ENCODE peak calls at places on chromosome 9, in five cellular contexts. K is transverse colon, E is SK-N-SH, G is spleen, W is GM12864. N is an unnamed sample.

GRCh38 chr9:92506184-92506857 is 24.0 kb upstream of the ASPN start:
- DNase-seq in W (no peak), G (no peak), E (no peak), K (no peak), N (no peak)

GRCh38 chr9:134032456-134033222 is 7.4 kb downstream of the BRD3OS start:
- DNase-seq in W (no peak), G (peak; percentile 73), K (no peak), E (no peak), N (peak; percentile 66)

GRCh38 chr9:37926737-37927590 is 23.0 kb upstream of the SLC25A51 start:
- DNase-seq in W (no peak), K (no peak), E (no peak), G (no peak), N (no peak)

GRCh38 chr9:126482361-126483044 is 131.2 kb upstream of the LMX1B start:
- DNase-seq in W (no peak), E (no peak), G (peak; percentile 74), K (no peak), N (no peak)

GRCh38 chr9:98806394-98807069 is 938 bp upstream of the GALNT12 start:
- DNase-seq in E (no peak), G (no peak), W (no peak), K (no peak), N (no peak)

GRCh38 chr9:29211681-29212589 is 1638.7 kb upstream of the C9orf72 start:
- DNase-seq in W (no peak), G (no peak), K (peak; percentile 22), E (peak; percentile 89), N (no peak)

GRCh38 chr9:114061292-114061691 is 16.8 kb downstream of the AMBP start:
- DNase-seq in E (no peak), G (peak; percentile 44), W (no peak), K (no peak), N (no peak)

GRCh38 chr9:111679199-111679598 is 17.8 kb downstream of the GNG10 start:
- DNase-seq in G (no peak), W (no peak), K (no peak), E (no peak), N (no peak)

GRCh38 chr9:136881691-136882108 is 4.6 kb upstream of the TRAF2 start:
- DNase-seq in G (peak; percentile 85), W (no peak), K (peak; percentile 65), E (no peak), N (no peak)

GRCh38 chr9:128141604-128142003 is 7.6 kb upstream of the LCN2 start:
- DNase-seq in G (peak; percentile 41), K (no peak), W (no peak), E (no peak), N (peak; percentile 36)

GRCh38 chr9:113787871-113788270 is 88.2 kb upstream of the ZNF618 start:
- DNase-seq in E (no peak), W (no peak), G (no peak), K (no peak), N (no peak)

GRCh38 chr9:85863875-85864274 is 77.1 kb upstream of the NAA35 start:
- DNase-seq in W (no peak), K (no peak), E (no peak), G (no peak), N (no peak)

GRCh38 chr9:85858351-85858750 is 82.6 kb upstream of the NAA35 start:
- DNase-seq in G (no peak), E (no peak), W (no peak), K (no peak), N (no peak)

DNA sequence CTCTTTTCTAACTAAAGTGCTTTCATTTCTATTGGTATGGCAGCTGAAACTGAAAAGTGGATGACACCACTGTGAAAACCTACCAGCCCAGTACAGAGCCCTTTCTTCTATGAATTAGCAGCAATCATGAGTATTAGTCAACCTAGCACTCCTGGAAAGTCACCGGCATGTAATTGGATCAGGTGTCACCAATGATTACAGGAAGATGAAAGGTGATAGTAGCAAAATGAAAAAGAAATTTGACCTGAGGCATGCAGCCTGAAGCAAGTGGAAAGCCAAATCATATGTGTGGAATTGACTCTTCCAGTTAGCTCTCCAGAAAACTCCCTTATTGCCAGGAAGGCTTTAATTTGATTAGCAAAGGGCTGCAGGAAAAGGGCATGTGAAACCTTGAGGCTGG is 81.2 kb upstream of the NAA35 start:
- DNase-seq in K (no peak), G (no peak), W (no peak), E (no peak), N (no peak)
- TF ChIP-seq CTCF in K (no peak), G (no peak), W (no peak), E (no peak), N (no peak)

DNA sequence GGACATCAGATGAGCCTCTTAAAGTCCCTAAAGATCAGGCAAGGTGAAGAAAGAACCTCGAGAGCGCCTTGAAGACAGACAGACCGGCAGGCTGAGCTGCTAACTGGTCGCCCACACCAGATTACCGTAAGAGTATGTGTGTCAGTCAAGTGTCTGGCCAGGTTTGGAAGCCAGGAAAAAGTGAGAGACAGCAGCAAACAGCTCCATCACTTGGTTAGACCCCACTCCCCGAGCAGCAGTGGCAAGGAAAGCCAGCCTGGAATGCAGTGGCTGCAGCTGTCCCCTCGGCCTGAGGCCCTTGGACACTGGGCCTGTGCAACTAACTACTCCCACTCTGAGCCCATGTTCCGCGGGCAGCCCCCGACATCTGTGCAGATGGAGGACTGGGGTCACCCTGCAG is 214.1 kb downstream of the DIRAS2 start:
- DNase-seq in W (no peak), K (no peak), G (no peak), E (no peak), N (no peak)
- TF ChIP-seq CTCF in W (no peak), K (no peak), G (no peak), E (no peak), N (no peak)

GRCh38 chr9:109002141-109002540 is 11.2 kb downstream of the CTNNAL1 start:
- DNase-seq in W (no peak), K (no peak), G (no peak), E (no peak), N (no peak)

GRCh38 chr9:109005678-109006077 is 7.6 kb downstream of the CTNNAL1 start:
- DNase-seq in E (no peak), W (no peak), G (no peak), K (no peak), N (no peak)

GRCh38 chr9:108997112-108997511 is 16.2 kb downstream of the CTNNAL1 start:
- DNase-seq in W (no peak), K (no peak), G (no peak), E (no peak), N (no peak)

GRCh38 chr9:109003116-109003515 is 10.2 kb downstream of the CTNNAL1 start:
- DNase-seq in E (no peak), G (no peak), W (no peak), K (no peak), N (no peak)

GRCh38 chr9:109001275-109001676 is 12.0 kb downstream of the CTNNAL1 start:
- DNase-seq in W (no peak), E (no peak), K (no peak), G (no peak), N (no peak)
- TF ChIP-seq CTCF in W (no peak), E (no peak), K (no peak), G (no peak), N (no peak)

GRCh38 chr9:69308217-69308931 is 16.6 kb upstream of the ENTREP1 start:
- DNase-seq in E (no peak), K (no peak), G (no peak), W (no peak), N (no peak)

GRCh38 chr9:69313175-69313574 is 11.8 kb upstream of the ENTREP1 start:
- DNase-seq in K (no peak), G (no peak), W (no peak), E (no peak), N (no peak)

GRCh38 chr9:69303331-69303730 is 21.7 kb upstream of the ENTREP1 start:
- DNase-seq in G (no peak), E (no peak), W (no peak), K (no peak), N (no peak)

DNA sequence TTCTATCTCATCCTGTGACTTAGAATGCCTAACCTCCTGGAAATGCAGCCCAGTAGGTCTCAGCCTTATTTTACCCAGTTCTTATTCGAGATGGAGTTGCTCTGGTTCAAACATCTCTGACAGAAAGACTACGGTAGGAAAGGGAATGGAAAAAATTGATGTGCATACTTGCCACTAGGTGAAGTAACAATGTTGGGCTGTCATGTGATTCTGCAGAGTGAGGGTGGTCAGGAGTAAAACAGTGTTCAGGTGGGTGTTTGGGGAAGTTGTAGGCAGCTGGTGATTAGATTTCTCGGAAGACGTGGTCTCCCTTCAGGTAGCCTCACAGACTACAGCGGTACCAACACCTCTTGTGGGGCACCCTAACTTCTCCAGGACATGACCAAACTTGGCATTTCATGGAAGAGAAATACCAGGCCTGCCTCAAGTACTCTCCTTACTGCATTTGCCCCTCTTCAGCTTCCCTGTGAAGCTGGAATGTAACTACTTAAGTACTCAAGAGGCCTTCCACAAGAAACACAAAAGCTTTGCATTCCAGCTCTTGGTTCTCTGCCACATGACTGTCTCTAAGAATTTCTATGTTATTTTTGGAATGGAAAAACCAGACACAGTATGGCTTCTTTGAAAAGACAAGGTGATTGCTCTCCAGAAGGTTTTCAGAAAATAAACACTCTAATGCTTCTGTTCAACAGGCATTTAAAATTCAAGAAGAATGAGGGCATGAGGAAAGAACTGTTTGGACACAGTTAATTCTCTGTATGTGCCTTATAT is 17.4 kb upstream of the ENTREP1 start:
- DNase-seq in E (no peak), G (no peak), W (no peak), K (no peak), N (no peak)
- TF ChIP-seq CTCF in E (peak; percentile 8), G (no peak), W (no peak), K (no peak), N (peak; percentile 70)

DNA sequence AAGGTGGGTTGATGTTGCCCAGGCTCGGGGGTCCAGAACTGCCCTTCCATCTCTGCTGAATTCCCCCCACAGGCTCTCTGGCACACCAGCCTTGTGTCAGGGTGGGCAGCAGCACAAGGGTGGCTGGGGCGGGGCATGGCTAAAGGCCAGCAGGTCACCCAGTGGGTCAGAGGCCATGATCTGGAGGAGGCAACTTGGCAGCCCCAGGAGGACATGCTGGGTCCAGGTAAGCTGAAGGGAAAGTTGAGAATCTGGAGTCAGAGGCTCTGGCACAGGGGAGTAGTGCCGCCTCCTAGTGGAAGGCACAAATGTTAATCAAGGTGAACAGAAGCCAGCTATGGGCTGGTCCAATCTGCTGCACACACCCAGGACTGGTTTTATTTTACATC is 6.2 kb downstream of the TMEM8B start:
- DNase-seq in E (no peak), K (peak; percentile 60), W (no peak), G (no peak), N (peak; percentile 77)
- TF ChIP-seq CTCF in E (peak; percentile 25), K (peak; percentile 47), W (peak; percentile 65), G (no peak), N (peak; percentile 54)

GRCh38 chr9:89318123-89319014 is at the start of gene SECISBP2:
- DNase-seq in W (peak; percentile 85), K (peak; percentile 96), G (peak; percentile 99), E (peak; percentile 94), N (peak; percentile 98)
- TF ChIP-seq CTCF in W (peak; percentile 68), K (peak; percentile 73), G (peak; percentile 87), E (peak; percentile 93), N (peak; percentile 96)

DNA sequence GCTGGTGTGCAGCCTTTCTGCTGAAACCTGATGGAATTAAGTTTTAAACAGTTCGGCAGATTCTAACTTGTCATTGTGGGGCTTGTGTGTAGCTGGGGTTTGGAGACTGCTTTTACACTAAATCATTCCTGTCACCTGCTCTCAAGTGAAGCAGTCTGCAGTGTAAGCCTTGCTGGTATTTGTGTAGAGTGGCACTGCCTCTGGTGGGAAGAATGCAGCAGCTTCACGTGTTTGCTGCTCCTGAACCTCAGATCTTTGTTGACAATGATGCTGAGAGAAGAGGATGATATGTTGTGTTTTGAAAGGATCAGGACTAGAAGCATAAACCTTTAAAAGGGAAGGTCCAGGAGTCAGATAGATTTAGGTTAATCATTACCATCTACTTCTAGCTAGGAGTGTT is 88.1 kb downstream of the KDM4C start:
- DNase-seq in W (no peak), E (peak; percentile 39), G (no peak), K (no peak), N (no peak)
- TF ChIP-seq CTCF in W (no peak), E (peak; percentile 52), G (no peak), K (no peak), N (peak; percentile 70)

N was measured in chondrocyte.